ENCODE peak calls at places on chromosomes 5 and 9, in six cellular contexts. V is H1, T is HepG2, K is K562, N is GM12878, M is GM12891. R is an unnamed sample.

GRCh38 chr9:18124760-18125159 is 349.2 kb upstream of the ADAMTSL1 start:
- DNase-seq in T (no peak), V (no peak), M (no peak), K (no peak), N (no peak), R (no peak)

GRCh38 chr5:96747718-96748117 is 60.0 kb downstream of the ERAP1 start:
- DNase-seq in K (no peak), M (no peak), T (no peak), V (no peak), N (no peak), R (no peak)

GRCh38 chr5:1118738-1119137 is 6.9 kb upstream of the SLC12A7 start:
- DNase-seq in N (no peak), V (no peak), K (peak; percentile 57), T (no peak), M (no peak), R (no peak)

GRCh38 chr9:124342946-124343485 is 72.2 kb downstream of the PSMB7 start:
- DNase-seq in M (no peak), N (no peak), K (no peak), V (no peak), T (no peak), R (no peak)

GRCh38 chr9:71242081-71242480 is 120.7 kb upstream of the TRPM3 start:
- DNase-seq in T (no peak), K (no peak), N (no peak), M (no peak), V (no peak), R (no peak)

GRCh38 chr9:96655198-96655851 is at the start of gene PRXL2C:
- DNase-seq in M (no peak), V (peak; percentile 79), T (peak; percentile 29), K (peak; percentile 84), N (no peak), R (peak; percentile 34)

GRCh38 chr5:116861097-116861496 is 286.5 kb upstream of the SEMA6A start:
- DNase-seq in V (no peak), K (no peak), M (no peak), N (no peak), T (no peak), R (no peak)

GRCh38 chr5:1121891-1122290 is 10.0 kb upstream of the SLC12A7 start:
- DNase-seq in N (no peak), K (no peak), M (no peak), V (no peak), T (no peak), R (no peak)

GRCh38 chr5:73417307-73418035 is 31.1 kb downstream of the FOXD1 start:
- DNase-seq in N (no peak), V (no peak), K (no peak), T (no peak), M (no peak), R (no peak)

GRCh38 chr5:172043822-172044221 is 37.4 kb upstream of the FBXW11 start:
- DNase-seq in T (no peak), M (no peak), K (no peak), N (no peak), V (no peak), R (no peak)

GRCh38 chr5:122163151-122164069 is 34.1 kb downstream of the ZNF474 start:
- DNase-seq in T (no peak), V (no peak), K (no peak), N (no peak), M (no peak), R (no peak)

GRCh38 chr9:94644543-94644942 is 5.2 kb upstream of the FBP1 start:
- DNase-seq in N (no peak), V (no peak), T (no peak), M (no peak), K (no peak), R (no peak)

GRCh38 chr5:179732918-179733763 is 519 bp downstream of the MAML1 start:
- DNase-seq in N (no peak), V (peak; percentile 67), M (peak; percentile 41), K (peak; percentile 33), T (no peak), R (peak; percentile 39)

GRCh38 chr9:127858041-127858512 is 3.6 kb upstream of the ENG start:
- DNase-seq in T (no peak), V (no peak), M (no peak), K (no peak), N (no peak), R (no peak)

GRCh38 chr5:74556631-74557595 is 83.6 kb downstream of the ENC1 start:
- DNase-seq in M (no peak), N (no peak), T (no peak), K (no peak), V (no peak), R (no peak)

GRCh38 chr9:89154651-89155336 is 23.8 kb downstream of the SHC3 start:
- DNase-seq in N (no peak), T (no peak), K (no peak), M (no peak), V (no peak), R (no peak)

GRCh38 chr5:170307575-170308465 is 10.2 kb upstream of the LCP2 start:
- DNase-seq in M (no peak), V (no peak), K (peak; percentile 76), T (no peak), N (no peak), R (no peak)

GRCh38 chr5:117657591-117657990 is 1083.0 kb upstream of the SEMA6A start:
- DNase-seq in N (no peak), T (no peak), M (no peak), V (no peak), K (no peak), R (no peak)

GRCh38 chr9:120783611-120784047 is 9.6 kb downstream of the FBXW2 start:
- DNase-seq in T (peak; percentile 87), K (no peak), N (no peak), M (no peak), V (no peak), R (no peak)

GRCh38 chr9:87678650-87679355 is 47.1 kb upstream of the CTSL start:
- DNase-seq in K (peak; percentile 60), N (no peak), M (peak; percentile 40), T (peak; percentile 64), V (peak; percentile 72), R (no peak)

DNA sequence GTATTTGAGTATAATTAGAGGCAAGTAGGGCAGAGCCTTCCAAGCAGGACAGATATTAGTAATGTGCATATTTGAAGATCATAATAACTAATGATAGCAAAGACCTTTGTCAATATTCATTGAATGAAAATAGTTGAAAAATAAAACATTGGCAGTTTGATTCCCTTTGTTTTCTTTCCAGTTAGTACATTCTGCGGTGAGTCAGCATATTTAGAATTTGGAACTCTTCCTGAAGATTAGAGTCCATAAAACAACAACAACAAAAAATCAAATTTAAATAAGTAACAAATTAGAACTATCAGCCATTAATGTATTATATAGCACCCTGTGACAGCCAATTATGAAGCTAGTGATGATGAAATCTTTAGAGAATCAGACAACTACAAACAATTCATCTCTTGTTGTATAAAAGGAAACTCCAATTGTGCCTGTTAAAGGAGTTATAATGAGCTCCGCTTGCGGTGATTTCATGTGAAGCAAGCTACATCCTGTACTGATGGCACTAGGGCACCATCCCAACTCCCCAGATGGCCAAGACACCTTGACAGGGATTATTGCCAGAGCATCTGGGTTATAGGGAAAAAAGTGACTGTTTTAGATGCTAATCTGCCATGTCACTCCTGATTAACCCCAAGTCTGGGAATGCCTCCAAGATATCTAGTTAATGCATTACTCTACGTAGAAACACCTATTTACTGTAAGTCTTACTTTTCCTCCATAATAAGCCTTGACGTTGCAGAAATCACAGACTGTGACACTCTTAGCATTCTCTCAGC is 6.8 kb downstream of the IFNA8 start:
- DNase-seq in N (no peak), V (no peak), T (no peak), K (no peak), M (no peak), R (no peak)
- TF ChIP-seq POLR2AphosphoS5 in N (no peak), V (no peak), T (no peak), K (no peak), M (no peak), R (no peak)

DNA sequence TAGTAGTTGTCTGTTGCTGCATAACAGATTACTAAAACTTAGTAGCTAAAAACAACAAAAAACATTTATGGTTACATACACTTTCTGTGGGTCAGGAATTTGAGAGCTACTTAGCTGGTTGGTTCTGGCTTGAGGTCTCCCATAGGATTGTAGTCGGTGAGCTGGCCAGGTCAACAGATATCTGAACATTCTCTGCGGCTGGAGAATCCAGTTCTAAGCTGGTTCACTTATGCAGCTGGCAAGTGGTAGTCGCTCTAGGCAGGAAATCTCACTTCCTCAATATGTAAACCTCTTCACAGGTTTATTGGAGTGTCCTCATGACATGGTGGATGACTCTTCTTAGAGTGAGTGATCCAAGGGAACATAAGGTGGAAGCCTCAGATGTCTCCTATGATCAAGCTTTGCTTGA is 65.7 kb upstream of the TNFAIP8 start:
- DNase-seq in M (no peak), T (no peak), K (no peak), N (peak; percentile 66), V (no peak), R (no peak)
- TF ChIP-seq TAF1 in M (no peak), T (no peak), K (no peak), N (peak; percentile 29), V (no peak), R (no peak)

DNA sequence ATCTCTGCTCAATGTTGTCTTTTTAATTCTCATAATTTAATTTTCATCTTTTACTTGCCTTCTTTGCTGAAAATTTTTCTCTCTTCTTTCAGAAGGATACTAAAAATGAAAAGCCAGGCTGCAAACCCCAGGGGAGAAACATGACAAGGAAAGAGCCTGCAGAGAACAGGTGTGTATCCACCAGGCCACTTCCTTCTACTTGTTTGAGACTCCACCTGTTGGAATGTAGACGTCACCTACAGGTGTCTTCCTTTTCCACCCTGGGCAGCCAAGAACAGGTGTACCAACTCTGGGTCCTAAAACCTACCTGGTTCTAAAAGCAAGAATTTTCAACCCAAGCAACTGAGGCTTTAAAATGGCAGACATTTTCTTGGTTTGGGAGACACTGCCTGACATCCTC is 166.8 kb downstream of the ATP10B start:
- DNase-seq in V (no peak), N (no peak), M (no peak), K (no peak), T (no peak), R (no peak)
- TF ChIP-seq POLR2A in V (no peak), N (no peak), M (no peak), K (no peak), T (no peak), R (no peak)

DNA sequence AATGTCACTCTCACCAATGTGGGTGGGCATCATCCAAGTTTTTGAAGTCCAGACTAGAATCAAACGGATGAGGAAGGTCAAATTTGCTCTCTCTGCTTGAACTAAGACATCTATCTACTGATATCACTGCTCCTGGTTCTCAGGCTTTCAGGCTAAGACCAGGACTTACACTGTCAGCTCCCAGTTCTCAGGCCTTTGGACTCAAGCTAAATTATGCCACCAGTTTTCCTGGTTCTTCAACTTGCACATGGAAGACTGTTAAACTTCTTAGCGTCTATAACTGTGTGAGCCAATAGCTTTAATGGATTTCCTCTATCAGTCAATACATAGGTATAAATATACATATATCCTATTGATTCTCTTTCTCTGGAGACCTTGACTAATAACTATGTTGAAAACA is 35.3 kb downstream of the LYRM7 start:
- DNase-seq in M (no peak), N (no peak), K (no peak), T (no peak), V (no peak), R (no peak)
- TF ChIP-seq POLR2AphosphoS5 in M (no peak), N (no peak), K (no peak), T (no peak), V (no peak), R (no peak)

DNA sequence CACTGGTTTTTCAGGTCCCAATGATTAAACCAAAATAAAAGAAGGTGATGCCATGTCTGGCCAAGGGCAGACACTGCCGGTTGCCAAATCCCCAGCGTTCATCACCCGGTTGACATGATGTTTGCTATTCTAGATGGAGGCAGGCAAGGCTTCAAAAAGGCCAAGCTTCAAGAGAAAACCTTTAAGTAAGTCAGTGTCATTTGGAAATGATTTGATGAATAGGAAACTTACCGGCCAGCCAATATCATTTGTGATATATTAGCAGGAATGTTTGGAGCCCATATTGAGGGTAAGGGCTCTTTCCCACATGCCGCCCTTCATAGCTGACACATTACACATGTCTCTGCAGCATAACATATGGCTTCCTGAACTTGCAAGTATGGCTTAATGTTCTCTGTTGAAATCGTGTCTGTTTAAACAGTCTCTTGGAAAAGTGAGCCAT is 89.5 kb upstream of the TTC23L start:
- DNase-seq in N (no peak), K (no peak), M (no peak), T (no peak), V (no peak), R (no peak)
- TF ChIP-seq TAF1 in N (no peak), K (no peak), M (no peak), T (no peak), V (no peak), R (no peak)

R was measured in GM12892.